ENCODE peak calls at places on chromosomes 11 and 22, in eight cellular contexts. W is pancreas; B is prostate gland; A is H9; U is cardiac muscle cell; I is CD4-positive, alpha-beta T cell; O is psoas muscle; M is MM.1S. S is an unnamed sample. For H3K9me3, the result is how much of the 10 kb centered on the place peaks cover.

GRCh38 chr11:61834278-61835004 is 6.3 kb downstream of the FADS2 start:
- DNase-seq in A (peak), I (peak), U (peak), O (peak), M (peak), W (no peak), B (no peak), S (peak)

GRCh38 chr11:111538407-111539114 is 2.0 kb upstream of the LAYN start:
- DNase-seq in A (no peak), U (no peak), B (no peak), O (no peak), I (no peak), M (peak), W (no peak), S (no peak)

GRCh38 chr22:24112188-24112587 is 69.1 kb upstream of the SUSD2 start:
- DNase-seq in M (no peak), W (no peak), O (no peak), A (no peak), B (no peak), U (no peak), I (no peak), S (no peak)

GRCh38 chr11:125956371-125956770 is 10.5 kb downstream of the VSIG10L2 start:
- DNase-seq in I (no peak), B (no peak), M (no peak), A (no peak), O (no peak), U (no peak), W (no peak), S (no peak)

GRCh38 chr22:25930710-25931353 is 188.8 kb downstream of the MYO18B start:
- DNase-seq in O (no peak), M (no peak), W (no peak), U (no peak), B (no peak), A (no peak), I (no peak), S (no peak)

GRCh38 chr11:122159173-122159701 is 43.2 kb upstream of the BLID start:
- DNase-seq in O (no peak), I (no peak), M (no peak), A (no peak), U (peak), B (no peak), W (no peak), S (no peak)

GRCh38 chr11:68684385-68685356 is at the start of gene GAL:
- DNase-seq in I (no peak), U (peak), O (no peak), B (no peak), A (peak), W (no peak), M (no peak), S (no peak)

GRCh38 chr11:13775471-13775870 is 107.0 kb downstream of the FAR1 start:
- DNase-seq in M (no peak), W (no peak), U (no peak), A (no peak), B (no peak), O (no peak), I (no peak), S (no peak)

GRCh38 chr11:57430946-57431345 is 4.0 kb upstream of the SLC43A3 start:
- DNase-seq in M (no peak), A (peak), W (no peak), U (no peak), O (no peak), B (no peak), I (no peak), S (no peak)

GRCh38 chr11:34840736-34841386 is 75.3 kb downstream of the APIP start:
- DNase-seq in U (peak), O (no peak), B (no peak), A (peak), W (peak), M (peak), I (peak), S (no peak)

GRCh38 chr11:12258451-12258850 is 118.9 kb upstream of the PARVA start:
- DNase-seq in M (no peak), O (no peak), B (no peak), W (no peak), A (no peak), U (no peak), I (no peak), S (no peak)

GRCh38 chr11:1782831-1783724 is 19.4 kb upstream of the CTSD start:
- DNase-seq in A (no peak), O (no peak), M (no peak), B (no peak), W (no peak), I (no peak), U (no peak), S (peak)

DNA sequence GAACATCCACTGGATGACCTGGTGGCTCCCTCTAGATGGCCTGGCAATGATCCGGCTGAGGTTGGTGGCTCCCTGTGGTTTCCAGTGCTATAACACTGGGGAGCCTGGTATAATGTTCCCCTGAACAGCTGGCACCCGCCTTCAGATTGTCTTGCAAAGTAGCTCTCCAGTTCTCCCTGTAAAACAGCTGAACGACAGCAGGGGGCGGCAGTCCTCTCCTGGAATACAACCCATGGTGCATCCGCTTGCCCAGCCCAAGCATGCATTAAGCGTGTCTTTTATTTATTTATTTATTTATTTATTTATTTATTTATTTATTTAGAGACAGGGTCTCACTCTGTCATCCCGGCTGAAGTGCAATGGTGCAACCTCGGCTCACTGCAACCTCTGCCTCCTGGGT is 258.9 kb downstream of the BUD13 start:
- DNase-seq in W (no peak), O (no peak), M (peak), U (peak), I (no peak), B (no peak), A (peak), S (no peak)
- TF ChIP-seq CTCF in W (no peak), O (no peak), M (peak), U (peak), I (no peak), B (no peak), A (peak), S (no peak)

DNA sequence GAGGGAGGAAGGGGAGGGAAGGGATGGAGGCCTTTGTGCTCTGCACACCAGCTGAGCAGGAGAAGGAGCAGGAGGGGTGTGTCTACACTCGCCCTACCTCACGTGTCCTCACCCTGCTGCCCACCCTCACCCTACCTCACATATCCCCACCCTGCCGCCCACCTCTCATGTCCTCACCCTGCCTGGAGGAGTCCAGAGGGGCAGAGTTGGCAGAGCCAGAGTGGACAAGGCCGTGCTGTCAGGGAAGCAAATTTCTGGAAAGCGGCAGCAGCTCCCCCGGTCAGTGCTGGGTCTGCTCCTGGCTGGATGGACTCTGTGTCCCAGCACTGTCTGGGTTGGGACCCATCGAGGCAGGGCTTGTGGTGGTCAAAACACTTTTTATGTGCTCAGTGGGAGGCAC is 799.6 kb downstream of the BRD1 start:
- DNase-seq in U (no peak), O (peak), A (no peak), W (no peak), B (no peak), M (no peak), I (no peak), S (no peak)
- H3K9me3 ChIP-seq in U (under half), O (under half), A (under half), W (under half), B (under half), M (under half), I (under half), S (under half)

DNA sequence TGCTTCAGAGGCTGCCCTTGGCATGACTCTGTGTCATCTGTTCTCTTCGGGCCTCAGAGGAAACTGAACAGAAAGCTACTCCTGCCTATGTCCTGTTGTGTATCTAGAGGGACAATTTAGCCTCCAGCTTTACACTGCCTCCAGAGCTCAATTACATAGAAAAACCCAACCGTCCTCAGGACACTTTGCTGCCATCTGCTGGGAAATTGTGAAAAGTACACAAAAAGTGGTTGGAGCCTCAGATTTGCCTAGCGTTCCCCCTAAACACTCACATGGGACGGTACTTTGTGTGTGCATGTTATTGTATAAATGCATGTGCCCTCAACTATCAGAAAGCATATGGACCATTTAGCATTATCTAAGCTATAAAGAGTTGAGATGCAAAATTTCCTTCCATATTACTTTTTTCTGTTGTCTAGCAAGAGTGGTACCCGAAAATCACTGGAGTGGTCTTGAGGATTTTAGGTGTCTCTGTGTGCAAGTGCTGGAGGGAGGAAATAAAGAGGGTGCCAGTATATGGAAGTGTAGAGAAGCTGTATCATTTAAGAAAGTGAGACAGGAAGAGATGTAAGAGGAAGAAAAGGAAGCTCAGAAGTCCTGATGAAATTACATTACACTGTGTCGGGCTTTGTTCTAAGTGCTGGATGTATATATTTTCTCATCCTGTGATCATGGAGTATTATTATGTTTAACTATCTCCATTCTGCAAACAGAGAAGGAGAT is 8.7 kb upstream of the MS4A4E start:
- DNase-seq in B (no peak), I (no peak), M (peak), W (no peak), A (peak), O (no peak), U (peak), S (peak)
- TF ChIP-seq CTCF in B (peak), I (peak), M (peak), W (no peak), A (peak), O (peak), U (peak), S (peak)

DNA sequence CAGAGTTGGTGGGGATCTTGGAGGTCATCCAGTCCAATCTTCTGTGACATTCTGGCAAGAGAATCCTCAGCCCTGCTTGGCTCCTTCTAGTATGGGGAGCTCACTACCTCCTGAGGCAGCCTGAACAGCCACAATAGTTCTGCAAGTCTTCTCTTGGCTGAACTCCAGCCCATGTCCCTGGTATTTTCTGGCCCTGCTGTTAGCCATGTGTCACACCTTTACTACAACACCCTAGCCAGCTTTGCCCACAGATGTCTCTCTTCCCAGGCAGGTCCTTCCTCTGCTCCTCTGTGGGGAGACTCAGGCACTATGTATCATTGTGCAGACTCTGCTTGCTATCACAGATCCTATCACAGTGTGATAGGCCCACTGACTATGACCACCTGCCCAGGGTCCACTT is 297.7 kb downstream of the CTTN start:
- DNase-seq in O (no peak), A (no peak), U (no peak), M (no peak), B (no peak), I (no peak), W (peak), S (no peak)
- H3K9me3 ChIP-seq in O (under half), A (under half), U (under half), M (under half), B (under half), I (under half), W (under half), S (under half)

DNA sequence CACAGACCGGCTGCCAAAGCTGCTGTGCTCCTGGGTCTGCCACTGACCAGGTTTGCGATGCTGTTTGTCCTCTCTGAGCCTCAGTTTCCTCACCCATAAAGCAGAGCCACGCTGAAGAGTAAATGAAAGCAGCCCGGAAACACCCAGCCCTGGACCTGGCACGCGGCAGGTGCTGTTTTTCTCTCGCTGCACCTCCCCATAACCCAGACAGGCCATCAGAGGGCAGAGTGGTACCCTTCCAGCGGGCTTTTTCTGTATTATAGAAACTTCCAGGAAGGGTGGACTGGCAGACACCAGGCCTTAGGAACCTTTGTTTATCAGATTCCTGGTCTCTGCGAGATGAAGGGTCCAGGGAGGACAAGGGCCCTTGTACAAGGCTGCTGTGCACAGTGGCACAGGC is 17.9 kb upstream of the FGF19 start:
- DNase-seq in A (no peak), B (no peak), U (no peak), O (no peak), W (no peak), M (no peak), I (no peak), S (no peak)
- TF ChIP-seq CTCF in A (peak), B (peak), U (peak), O (no peak), W (no peak), M (peak), I (no peak), S (no peak)

DNA sequence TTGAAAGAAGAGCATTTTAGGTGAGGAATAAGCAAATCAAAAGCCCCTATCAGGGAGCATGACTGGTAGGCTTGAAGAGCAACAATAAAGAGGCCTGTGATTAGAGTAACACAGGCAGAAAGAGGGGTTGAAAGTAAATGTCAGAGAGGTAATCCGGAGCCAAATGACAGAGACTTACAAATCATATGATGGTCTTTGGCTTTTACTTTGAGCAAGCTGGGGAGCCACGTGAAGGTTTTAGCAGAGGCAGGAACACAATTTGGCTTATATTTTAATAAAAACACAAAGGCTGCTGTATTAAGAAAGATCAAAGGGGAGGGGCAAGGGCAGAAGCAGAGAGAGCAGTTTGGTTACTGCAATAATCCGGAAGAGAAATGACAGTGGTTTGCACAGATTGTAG is 12.8 kb upstream of the NARS2 start:
- DNase-seq in O (no peak), M (no peak), B (no peak), A (no peak), U (no peak), I (no peak), W (no peak), S (no peak)
- H3K9me3 ChIP-seq in O (under half), M (under half), B (under half), A (under half), U (under half), I (under half), W (under half), S (under half)

GRCh38 chr11:104327864-104328513 is 164.0 kb upstream of the PDGFD start:
- DNase-seq in W (no peak), B (no peak), O (no peak), A (no peak), M (no peak), U (no peak), I (no peak), S (no peak)

GRCh38 chr11:104329043-104329442 is 165.1 kb upstream of the PDGFD start:
- DNase-seq in O (no peak), I (no peak), U (no peak), B (no peak), W (no peak), M (no peak), A (no peak), S (no peak)

GRCh38 chr11:104333977-104334376 is 170.0 kb upstream of the PDGFD start:
- DNase-seq in U (no peak), W (no peak), A (peak), O (no peak), M (no peak), I (no peak), B (no peak), S (no peak)

GRCh38 chr11:104328514-104328912 is 164.6 kb upstream of the PDGFD start:
- DNase-seq in M (no peak), O (no peak), A (no peak), U (no peak), W (no peak), B (no peak), I (no peak), S (no peak)

DNA sequence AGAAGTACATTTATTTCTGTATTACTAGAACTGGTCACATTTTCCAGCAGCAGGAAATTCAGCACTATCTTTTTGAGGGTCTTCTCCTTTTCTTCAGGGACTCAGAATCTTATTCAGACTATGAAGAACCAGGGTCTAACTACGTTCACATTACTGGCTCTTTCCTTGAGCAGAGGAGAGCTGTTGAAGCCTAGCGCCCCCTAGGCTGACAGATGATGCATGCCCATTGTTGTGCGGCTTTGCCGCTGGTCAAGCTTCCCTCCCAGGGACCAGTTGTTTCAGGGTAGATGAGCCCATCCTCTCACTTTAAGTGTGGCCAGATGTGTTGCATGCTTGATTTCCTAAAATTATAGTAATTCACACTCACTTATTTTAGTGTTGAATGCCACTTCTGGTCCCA is 168.2 kb upstream of the PDGFD start:
- DNase-seq in W (no peak), M (no peak), I (no peak), B (no peak), A (peak), O (no peak), U (peak), S (no peak)
- TF ChIP-seq CTCF in W (no peak), M (peak), I (no peak), B (no peak), A (peak), O (no peak), U (peak), S (no peak)

DNA sequence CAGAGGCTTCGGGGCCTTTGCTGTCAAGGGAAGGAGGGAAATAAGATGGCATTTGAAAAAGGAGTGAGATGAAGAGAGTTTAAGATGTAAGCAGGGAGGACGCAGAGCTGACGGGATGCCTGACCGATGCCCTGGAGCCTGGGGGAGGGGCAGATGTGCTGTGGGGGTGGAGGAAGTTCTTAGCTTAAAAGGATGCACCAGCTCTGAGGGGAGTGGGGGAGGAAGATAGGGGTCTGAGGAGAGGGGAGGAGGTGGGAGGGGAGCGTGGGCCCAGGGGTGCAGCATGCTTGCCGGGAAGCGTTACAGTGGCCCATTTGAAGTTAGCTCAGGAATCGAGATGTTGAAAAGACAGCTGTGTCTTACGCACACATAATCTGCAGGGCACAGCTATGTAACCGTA is 56.3 kb downstream of the RPS6KA4 start:
- DNase-seq in B (no peak), O (no peak), I (no peak), M (no peak), U (no peak), W (no peak), A (no peak), S (no peak)
- H3K9me3 ChIP-seq in B (under half), O (under half), I (under half), M (under half), U (under half), W (under half), A (under half), S (under half)

GRCh38 chr11:8531312-8531711 is 62.7 kb downstream of the STK33 start:
- DNase-seq in I (no peak), U (peak), B (no peak), M (no peak), A (no peak), W (no peak), O (no peak), S (no peak)

GRCh38 chr11:8531982-8532381 is 62.0 kb downstream of the STK33 start:
- DNase-seq in O (no peak), A (no peak), M (no peak), W (no peak), B (no peak), U (no peak), I (no peak), S (no peak)

GRCh38 chr11:8527939-8528338 is 66.1 kb downstream of the STK33 start:
- DNase-seq in U (peak), W (no peak), M (no peak), O (no peak), I (no peak), A (no peak), B (no peak), S (no peak)

GRCh38 chr11:8532475-8532874 is 61.6 kb downstream of the STK33 start:
- DNase-seq in O (no peak), U (no peak), W (no peak), I (no peak), B (no peak), M (no peak), A (no peak), S (no peak)

GRCh38 chr11:8533332-8533731 is 60.7 kb downstream of the STK33 start:
- DNase-seq in U (no peak), I (no peak), A (no peak), B (no peak), W (no peak), O (no peak), M (no peak), S (no peak)
- TF ChIP-seq CTCF in U (no peak), I (no peak), A (peak), B (no peak), W (no peak), O (no peak), M (no peak), S (no peak)